ENCODE peak calls at places on chromosome 4, in seven cellular contexts. One of them, this sample, is unnamed.

GRCh38 chr4:145618210-145618911 is 824 bp upstream of the MMAA start:
- DNase-seq in upper lobe of left lung: no peak
- DNase-seq in fibroblast of pulmonary artery: peak
- DNase-seq in left lung: no peak
- DNase-seq in transverse colon: peak
- DNase-seq in bronchial epithelial cell: no peak
- DNase-seq in CD8-positive, alpha-beta T cell: no peak
- DNase-seq in this sample: peak

GRCh38 chr4:177554966-177555574 is 112.8 kb upstream of the AGA start:
- DNase-seq in bronchial epithelial cell: peak
- DNase-seq in upper lobe of left lung: no peak
- DNase-seq in left lung: no peak
- DNase-seq in CD8-positive, alpha-beta T cell: no peak
- DNase-seq in transverse colon: peak
- DNase-seq in fibroblast of pulmonary artery: peak
- DNase-seq in this sample: no peak

GRCh38 chr4:137421796-137422195 is 110.5 kb downstream of the PCDH18 start:
- DNase-seq in CD8-positive, alpha-beta T cell: no peak
- DNase-seq in transverse colon: no peak
- DNase-seq in upper lobe of left lung: no peak
- DNase-seq in bronchial epithelial cell: no peak
- DNase-seq in left lung: no peak
- DNase-seq in fibroblast of pulmonary artery: no peak
- DNase-seq in this sample: no peak

GRCh38 chr4:35250771-35251170 is 993.5 kb downstream of the ARAP2 start:
- DNase-seq in upper lobe of left lung: no peak
- DNase-seq in left lung: no peak
- DNase-seq in CD8-positive, alpha-beta T cell: no peak
- DNase-seq in transverse colon: no peak
- DNase-seq in bronchial epithelial cell: peak
- DNase-seq in fibroblast of pulmonary artery: no peak
- DNase-seq in this sample: no peak

GRCh38 chr4:121370729-121371325 is 10.0 kb downstream of the QRFPR start:
- DNase-seq in left lung: no peak
- DNase-seq in transverse colon: peak
- DNase-seq in upper lobe of left lung: peak
- DNase-seq in bronchial epithelial cell: peak
- DNase-seq in CD8-positive, alpha-beta T cell: no peak
- DNase-seq in fibroblast of pulmonary artery: peak
- DNase-seq in this sample: peak

GRCh38 chr4:155692990-155693659 is 26.5 kb downstream of the GUCY1A1 start:
- DNase-seq in upper lobe of left lung: no peak
- DNase-seq in transverse colon: no peak
- DNase-seq in fibroblast of pulmonary artery: no peak
- DNase-seq in CD8-positive, alpha-beta T cell: no peak
- DNase-seq in bronchial epithelial cell: no peak
- DNase-seq in left lung: no peak
- DNase-seq in this sample: no peak

GRCh38 chr4:84498203-84499026 is 677 bp downstream of the NKX6-1 start:
- DNase-seq in bronchial epithelial cell: no peak
- DNase-seq in left lung: peak
- DNase-seq in upper lobe of left lung: no peak
- DNase-seq in fibroblast of pulmonary artery: peak
- DNase-seq in transverse colon: no peak
- DNase-seq in CD8-positive, alpha-beta T cell: no peak
- DNase-seq in this sample: peak

GRCh38 chr4:152665691-152666410 is 13.9 kb downstream of the TMEM154 start:
- DNase-seq in fibroblast of pulmonary artery: no peak
- DNase-seq in transverse colon: peak
- DNase-seq in left lung: no peak
- DNase-seq in upper lobe of left lung: no peak
- DNase-seq in bronchial epithelial cell: no peak
- DNase-seq in CD8-positive, alpha-beta T cell: no peak
- DNase-seq in this sample: no peak

GRCh38 chr4:128600410-128600809 is 209.1 kb upstream of the JADE1 start:
- DNase-seq in bronchial epithelial cell: peak
- DNase-seq in CD8-positive, alpha-beta T cell: no peak
- DNase-seq in transverse colon: no peak
- DNase-seq in upper lobe of left lung: peak
- DNase-seq in left lung: no peak
- DNase-seq in fibroblast of pulmonary artery: peak
- DNase-seq in this sample: no peak

GRCh38 chr4:91304292-91304691 is 999.5 kb upstream of the GRID2 start:
- DNase-seq in transverse colon: no peak
- DNase-seq in CD8-positive, alpha-beta T cell: no peak
- DNase-seq in fibroblast of pulmonary artery: no peak
- DNase-seq in upper lobe of left lung: no peak
- DNase-seq in bronchial epithelial cell: no peak
- DNase-seq in left lung: no peak
- DNase-seq in this sample: no peak

GRCh38 chr4:176988226-176988625 is 195.5 kb upstream of the VEGFC start:
- DNase-seq in left lung: no peak
- DNase-seq in CD8-positive, alpha-beta T cell: no peak
- DNase-seq in upper lobe of left lung: no peak
- DNase-seq in bronchial epithelial cell: peak
- DNase-seq in fibroblast of pulmonary artery: peak
- DNase-seq in transverse colon: no peak
- DNase-seq in this sample: no peak

GRCh38 chr4:127141857-127142256 is 490.9 kb upstream of the INTU start:
- DNase-seq in CD8-positive, alpha-beta T cell: no peak
- DNase-seq in upper lobe of left lung: no peak
- DNase-seq in transverse colon: no peak
- DNase-seq in left lung: no peak
- DNase-seq in bronchial epithelial cell: peak
- DNase-seq in fibroblast of pulmonary artery: peak
- DNase-seq in this sample: no peak

GRCh38 chr4:140252742-140253555 is 99.0 kb upstream of the MAML3 start:
- DNase-seq in CD8-positive, alpha-beta T cell: peak
- DNase-seq in left lung: peak
- DNase-seq in transverse colon: peak
- DNase-seq in bronchial epithelial cell: peak
- DNase-seq in fibroblast of pulmonary artery: peak
- DNase-seq in upper lobe of left lung: peak
- DNase-seq in this sample: peak

GRCh38 chr4:61201562-61202099 is 1.5 kb downstream of the ADGRL3 start:
- DNase-seq in fibroblast of pulmonary artery: peak
- DNase-seq in left lung: peak
- DNase-seq in bronchial epithelial cell: no peak
- DNase-seq in CD8-positive, alpha-beta T cell: no peak
- DNase-seq in upper lobe of left lung: no peak
- DNase-seq in transverse colon: no peak
- DNase-seq in this sample: no peak

GRCh38 chr4:139171878-139172691 is 4.9 kb downstream of the ELF2 start:
- DNase-seq in transverse colon: no peak
- DNase-seq in fibroblast of pulmonary artery: peak
- DNase-seq in left lung: no peak
- DNase-seq in bronchial epithelial cell: peak
- DNase-seq in CD8-positive, alpha-beta T cell: no peak
- DNase-seq in upper lobe of left lung: no peak
- DNase-seq in this sample: no peak

GRCh38 chr4:21749936-21750335 is 198.6 kb downstream of the KCNIP4 start:
- DNase-seq in upper lobe of left lung: no peak
- DNase-seq in CD8-positive, alpha-beta T cell: no peak
- DNase-seq in left lung: no peak
- DNase-seq in transverse colon: no peak
- DNase-seq in fibroblast of pulmonary artery: no peak
- DNase-seq in bronchial epithelial cell: no peak
- DNase-seq in this sample: no peak

GRCh38 chr4:40842318-40842717 is 92.6 kb downstream of the NSUN7 start:
- DNase-seq in CD8-positive, alpha-beta T cell: no peak
- DNase-seq in bronchial epithelial cell: no peak
- DNase-seq in upper lobe of left lung: no peak
- DNase-seq in left lung: no peak
- DNase-seq in fibroblast of pulmonary artery: no peak
- DNase-seq in transverse colon: no peak
- DNase-seq in this sample: no peak

GRCh38 chr4:16230308-16230707 is 4.0 kb upstream of the TAPT1 start:
- DNase-seq in CD8-positive, alpha-beta T cell: no peak
- DNase-seq in bronchial epithelial cell: no peak
- DNase-seq in left lung: no peak
- DNase-seq in upper lobe of left lung: no peak
- DNase-seq in fibroblast of pulmonary artery: no peak
- DNase-seq in transverse colon: no peak
- DNase-seq in this sample: no peak

GRCh38 chr4:94472056-94472826 is 20.5 kb downstream of the PDLIM5 start:
- DNase-seq in transverse colon: no peak
- DNase-seq in left lung: no peak
- DNase-seq in fibroblast of pulmonary artery: peak
- DNase-seq in CD8-positive, alpha-beta T cell: no peak
- DNase-seq in upper lobe of left lung: no peak
- DNase-seq in bronchial epithelial cell: peak
- DNase-seq in this sample: no peak

GRCh38 chr4:140856692-140857091 is 100.5 kb upstream of the TBC1D9 start:
- DNase-seq in bronchial epithelial cell: peak
- DNase-seq in transverse colon: no peak
- DNase-seq in CD8-positive, alpha-beta T cell: no peak
- DNase-seq in left lung: no peak
- DNase-seq in upper lobe of left lung: no peak
- DNase-seq in fibroblast of pulmonary artery: peak
- DNase-seq in this sample: no peak

GRCh38 chr4:123731009-123731408 is 334.4 kb downstream of the SPRY1 start:
- DNase-seq in fibroblast of pulmonary artery: no peak
- DNase-seq in transverse colon: no peak
- DNase-seq in CD8-positive, alpha-beta T cell: no peak
- DNase-seq in bronchial epithelial cell: no peak
- DNase-seq in left lung: no peak
- DNase-seq in upper lobe of left lung: no peak
- DNase-seq in this sample: no peak

GRCh38 chr4:181235361-181235760 is 1007.8 kb upstream of the TENM3 start:
- DNase-seq in upper lobe of left lung: no peak
- DNase-seq in CD8-positive, alpha-beta T cell: no peak
- DNase-seq in bronchial epithelial cell: no peak
- DNase-seq in transverse colon: no peak
- DNase-seq in left lung: no peak
- DNase-seq in fibroblast of pulmonary artery: no peak
- DNase-seq in this sample: no peak

GRCh38 chr4:115969756-115970155 is 856.3 kb upstream of the NDST4 start:
- DNase-seq in upper lobe of left lung: no peak
- DNase-seq in transverse colon: no peak
- DNase-seq in fibroblast of pulmonary artery: no peak
- DNase-seq in bronchial epithelial cell: peak
- DNase-seq in CD8-positive, alpha-beta T cell: no peak
- DNase-seq in left lung: no peak
- DNase-seq in this sample: no peak

GRCh38 chr4:30535255-30535654 is 184.9 kb upstream of the PCDH7 start:
- DNase-seq in transverse colon: no peak
- DNase-seq in left lung: no peak
- DNase-seq in CD8-positive, alpha-beta T cell: no peak
- DNase-seq in fibroblast of pulmonary artery: peak
- DNase-seq in bronchial epithelial cell: no peak
- DNase-seq in upper lobe of left lung: no peak
- DNase-seq in this sample: no peak

GRCh38 chr4:86586160-86586572 is 7.9 kb upstream of the PTPN13 start:
- DNase-seq in left lung: no peak
- DNase-seq in upper lobe of left lung: no peak
- DNase-seq in transverse colon: no peak
- DNase-seq in fibroblast of pulmonary artery: no peak
- DNase-seq in CD8-positive, alpha-beta T cell: no peak
- DNase-seq in bronchial epithelial cell: peak
- DNase-seq in this sample: no peak
- H3K4me3 ChIP-seq in left lung: no peak
- H3K4me3 ChIP-seq in upper lobe of left lung: no peak
- H3K4me3 ChIP-seq in transverse colon: no peak
- H3K4me3 ChIP-seq in fibroblast of pulmonary artery: no peak
- H3K4me3 ChIP-seq in CD8-positive, alpha-beta T cell: no peak
- H3K4me3 ChIP-seq in bronchial epithelial cell: no peak
- H3K4me3 ChIP-seq in this sample: no peak

GRCh38 chr4:106818764-106819163 is 217.3 kb downstream of the DKK2 start:
- DNase-seq in CD8-positive, alpha-beta T cell: no peak
- DNase-seq in upper lobe of left lung: no peak
- DNase-seq in fibroblast of pulmonary artery: peak
- DNase-seq in transverse colon: no peak
- DNase-seq in left lung: no peak
- DNase-seq in bronchial epithelial cell: no peak
- DNase-seq in this sample: no peak
- TF ChIP-seq CTCF in CD8-positive, alpha-beta T cell: no peak
- TF ChIP-seq CTCF in upper lobe of left lung: no peak
- TF ChIP-seq CTCF in fibroblast of pulmonary artery: peak
- TF ChIP-seq CTCF in transverse colon: no peak
- TF ChIP-seq CTCF in left lung: no peak
- TF ChIP-seq CTCF in bronchial epithelial cell: no peak
- TF ChIP-seq CTCF in this sample: no peak

DNA sequence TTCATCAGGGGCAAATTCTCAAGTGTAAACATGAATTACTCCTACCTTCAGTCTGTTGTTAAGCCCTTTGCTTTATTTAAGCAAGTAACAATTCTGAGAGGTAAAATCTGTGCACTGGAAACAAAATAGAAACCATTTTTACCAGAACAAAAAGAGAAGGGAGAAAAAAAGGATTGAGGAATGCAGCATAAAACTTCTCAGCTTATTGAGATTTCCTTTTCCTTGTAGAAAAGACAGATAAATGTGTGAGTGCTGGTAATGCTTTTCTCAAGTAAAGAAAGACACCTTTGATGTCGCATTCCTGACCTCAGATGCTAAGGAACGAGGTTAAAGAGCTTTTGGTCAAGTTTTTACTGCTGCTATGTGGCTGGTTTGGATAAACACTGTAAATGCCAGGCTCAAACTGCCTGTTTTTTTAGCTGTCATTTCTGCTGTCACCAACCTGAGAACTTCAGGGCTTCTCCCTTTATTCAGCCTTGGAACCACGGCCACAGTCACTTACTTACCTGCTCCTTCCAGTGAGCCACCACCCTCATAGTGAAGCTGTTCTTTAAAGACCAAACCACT is 153.0 kb upstream of the ANK2 start:
- DNase-seq in CD8-positive, alpha-beta T cell: no peak
- DNase-seq in left lung: no peak
- DNase-seq in fibroblast of pulmonary artery: no peak
- DNase-seq in upper lobe of left lung: no peak
- DNase-seq in transverse colon: no peak
- DNase-seq in bronchial epithelial cell: no peak
- DNase-seq in this sample: no peak
- H3K4me3 ChIP-seq in CD8-positive, alpha-beta T cell: no peak
- H3K4me3 ChIP-seq in left lung: no peak
- H3K4me3 ChIP-seq in fibroblast of pulmonary artery: no peak
- H3K4me3 ChIP-seq in upper lobe of left lung: no peak
- H3K4me3 ChIP-seq in transverse colon: no peak
- H3K4me3 ChIP-seq in bronchial epithelial cell: no peak
- H3K4me3 ChIP-seq in this sample: no peak

GRCh38 chr4:183242291-183242690 is 77.8 kb downstream of the CLDN22 start:
- DNase-seq in fibroblast of pulmonary artery: no peak
- DNase-seq in upper lobe of left lung: no peak
- DNase-seq in transverse colon: no peak
- DNase-seq in left lung: no peak
- DNase-seq in CD8-positive, alpha-beta T cell: no peak
- DNase-seq in bronchial epithelial cell: no peak
- DNase-seq in this sample: no peak

GRCh38 chr4:183241322-183241640 is 78.8 kb downstream of the CLDN22 start:
- DNase-seq in upper lobe of left lung: no peak
- DNase-seq in left lung: no peak
- DNase-seq in bronchial epithelial cell: peak
- DNase-seq in CD8-positive, alpha-beta T cell: no peak
- DNase-seq in fibroblast of pulmonary artery: peak
- DNase-seq in transverse colon: no peak
- DNase-seq in this sample: no peak

GRCh38 chr4:183240581-183241321 is 79.3 kb downstream of the CLDN22 start:
- DNase-seq in left lung: peak
- DNase-seq in transverse colon: no peak
- DNase-seq in bronchial epithelial cell: no peak
- DNase-seq in CD8-positive, alpha-beta T cell: no peak
- DNase-seq in upper lobe of left lung: no peak
- DNase-seq in fibroblast of pulmonary artery: no peak
- DNase-seq in this sample: no peak

GRCh38 chr4:183241771-183242170 is 78.3 kb downstream of the CLDN22 start:
- DNase-seq in left lung: no peak
- DNase-seq in transverse colon: no peak
- DNase-seq in CD8-positive, alpha-beta T cell: no peak
- DNase-seq in upper lobe of left lung: no peak
- DNase-seq in bronchial epithelial cell: no peak
- DNase-seq in fibroblast of pulmonary artery: peak
- DNase-seq in this sample: no peak

GRCh38 chr4:183244506-183244905 is 75.6 kb downstream of the CLDN22 start:
- DNase-seq in transverse colon: no peak
- DNase-seq in left lung: no peak
- DNase-seq in upper lobe of left lung: no peak
- DNase-seq in CD8-positive, alpha-beta T cell: no peak
- DNase-seq in bronchial epithelial cell: no peak
- DNase-seq in fibroblast of pulmonary artery: no peak
- DNase-seq in this sample: no peak
- TF ChIP-seq CTCF in transverse colon: no peak
- TF ChIP-seq CTCF in left lung: no peak
- TF ChIP-seq CTCF in upper lobe of left lung: no peak
- TF ChIP-seq CTCF in CD8-positive, alpha-beta T cell: no peak
- TF ChIP-seq CTCF in bronchial epithelial cell: no peak
- TF ChIP-seq CTCF in fibroblast of pulmonary artery: no peak
- TF ChIP-seq CTCF in this sample: no peak